ENCODE peak calls at places on chromosomes 5 and 9, in ten cellular contexts. L is HFFc6; Y is amniotic stem cell; I is H54; H is RPMI7951; X is tibial nerve; O is stimulated activated naive CD8-positive, alpha-beta T cell treated with anti-CD3 and anti-CD28 coated beads, Interleukin-15, amount 100 ng/mL, for 72 hours; G is germinal center; F is activated T-cell treated with anti-CD3 and anti-CD28 coated beads for 48 hours; R is left colon. B is an unnamed sample.

GRCh38 chr9:75265525-75265972 is 177.2 kb downstream of the OSTF1 start:
- DNase-seq in L (peak; percentile 32), H (peak; percentile 16), I (peak; percentile 19), G (peak; percentile 30), R (no peak), Y (peak; percentile 1), X (peak; percentile 81), F (peak; percentile 20), O (peak; percentile 40), B (peak; percentile 12)

GRCh38 chr9:34125681-34126206 is 754 bp downstream of the DCAF12 start:
- DNase-seq in O (no peak), X (no peak), Y (no peak), H (peak; percentile 21), R (no peak), G (peak; percentile 38), F (no peak), I (peak; percentile 72), L (peak; percentile 34), B (peak; percentile 19)

GRCh38 chr9:120846906-120847305 is 4.2 kb upstream of the PSMD5 start:
- DNase-seq in H (no peak), O (no peak), R (no peak), Y (no peak), I (no peak), F (no peak), G (no peak), X (no peak), L (no peak), B (no peak)

GRCh38 chr9:136058152-136058483 is 37.0 kb downstream of the NACC2 start:
- DNase-seq in X (no peak), R (no peak), H (no peak), O (no peak), F (no peak), L (no peak), Y (no peak), I (no peak), G (no peak), B (no peak)

GRCh38 chr5:135040331-135041144 is 6.5 kb upstream of the PITX1 start:
- DNase-seq in X (no peak), G (no peak), L (no peak), I (no peak), O (no peak), H (no peak), R (no peak), Y (no peak), F (no peak), B (no peak)

GRCh38 chr9:100222674-100223073 is 123.6 kb downstream of the INVS start:
- DNase-seq in O (no peak), X (no peak), Y (peak; percentile 24), L (peak; percentile 33), H (peak; percentile 47), G (no peak), F (no peak), I (no peak), R (no peak), B (no peak)

GRCh38 chr9:31140316-31140715 is 1244.1 kb upstream of the ACO1 start:
- DNase-seq in Y (no peak), H (no peak), R (no peak), G (no peak), L (no peak), F (no peak), I (no peak), O (no peak), X (no peak), B (peak; percentile 56)

GRCh38 chr5:80860934-80861613 is 99.1 kb upstream of the RASGRF2 start:
- DNase-seq in G (no peak), F (no peak), R (no peak), H (no peak), X (no peak), I (no peak), L (peak; percentile 43), O (no peak), Y (no peak), B (no peak)

GRCh38 chr9:124251605-124252366 is 6.0 kb upstream of the NEK6 start:
- DNase-seq in O (no peak), L (peak; percentile 75), I (peak; percentile 91), Y (peak; percentile 32), X (no peak), R (no peak), H (peak; percentile 84), F (no peak), G (no peak), B (peak; percentile 80)

GRCh38 chr5:172173771-172174170 is 14.3 kb downstream of the STK10 start:
- DNase-seq in I (peak; percentile 84), O (peak; percentile 83), G (no peak), H (peak; percentile 93), F (peak; percentile 78), R (no peak), X (no peak), L (peak; percentile 46), Y (no peak), B (no peak)

GRCh38 chr5:20636686-20637085 is 648.7 kb upstream of the CDH18 start:
- DNase-seq in F (no peak), L (no peak), I (no peak), G (no peak), R (no peak), Y (no peak), H (no peak), X (no peak), O (no peak), B (no peak)

GRCh38 chr5:59666709-59667108 is 226.8 kb downstream of the PDE4D start:
- DNase-seq in G (no peak), O (no peak), L (no peak), H (no peak), Y (no peak), R (no peak), I (no peak), X (no peak), F (no peak), B (no peak)

GRCh38 chr5:98110270-98110669 is 663.2 kb upstream of the RGMB start:
- DNase-seq in H (peak; percentile 45), O (no peak), G (no peak), L (peak; percentile 87), X (no peak), Y (peak; percentile 73), F (no peak), I (no peak), R (no peak), B (no peak)

GRCh38 chr5:145463634-145464033 is 371.5 kb downstream of the PRELID2 start:
- DNase-seq in O (no peak), H (no peak), G (no peak), X (no peak), I (no peak), L (no peak), Y (no peak), F (no peak), R (no peak), B (no peak)

GRCh38 chr9:90838098-90838497 is 36.5 kb downstream of the SYK start:
- DNase-seq in O (no peak), G (no peak), I (no peak), X (no peak), Y (no peak), L (no peak), R (no peak), H (no peak), F (no peak), B (no peak)